ENCODE peak calls at places on chromosomes 5 and 9, in seven cellular contexts. V is NCI-H226; L is Karpas-422; B is ACHN; X is NCI-H460; U is central memory CD8-positive, alpha-beta T cell; S is endothelial cell. Y is an unnamed sample.

GRCh38 chr9:98536542-98537173 is 172.1 kb downstream of the GABBR2 start:
- DNase-seq in X (no peak), B (peak; percentile 19), S (peak; percentile 26), L (peak; percentile 84), U (no peak), V (no peak), Y (no peak)

GRCh38 chr9:119349548-119349947 is 19.7 kb downstream of the BRINP1 start:
- DNase-seq in U (no peak), S (peak; percentile 47), B (no peak), V (no peak), X (no peak), L (no peak), Y (no peak)

GRCh38 chr9:127810378-127811187 is 7.9 kb downstream of the FPGS start:
- DNase-seq in S (no peak), L (no peak), U (no peak), B (no peak), V (no peak), X (no peak), Y (no peak)

GRCh38 chr9:104879555-104880318 is 48.2 kb downstream of the ABCA1 start:
- DNase-seq in L (no peak), U (no peak), V (no peak), S (no peak), X (no peak), B (no peak), Y (no peak)

GRCh38 chr5:108728566-108729305 is 19.0 kb upstream of the FER start:
- DNase-seq in V (no peak), U (no peak), L (no peak), X (no peak), B (no peak), S (peak; percentile 9), Y (no peak)

GRCh38 chr5:147188200-147189108 is 46.4 kb upstream of the STK32A start:
- DNase-seq in S (peak; percentile 62), B (peak; percentile 63), L (peak; percentile 85), X (peak; percentile 72), U (no peak), V (peak; percentile 32), Y (peak; percentile 52)

GRCh38 chr9:100277166-100277979 is 75.4 kb downstream of the TEX10 start:
- DNase-seq in S (no peak), U (no peak), V (peak; percentile 4), X (no peak), L (no peak), B (peak; percentile 73), Y (no peak)

GRCh38 chr5:90488791-90489190 is 14.1 kb downstream of the POLR3G start:
- DNase-seq in B (no peak), X (no peak), V (no peak), L (no peak), U (no peak), S (no peak), Y (no peak)

GRCh38 chr9:18720691-18721090 is 246.7 kb downstream of the ADAMTSL1 start:
- DNase-seq in B (no peak), S (no peak), U (no peak), L (no peak), X (no peak), V (peak; percentile 20), Y (no peak)

GRCh38 chr5:42767491-42768105 is 11.0 kb downstream of the CCDC152 start:
- DNase-seq in U (no peak), L (peak; percentile 73), S (no peak), B (peak; percentile 18), X (peak; percentile 26), V (no peak), Y (peak; percentile 22)

GRCh38 chr5:59116231-59116900 is 533.5 kb downstream of the RAB3C start:
- DNase-seq in V (no peak), X (no peak), S (no peak), B (no peak), L (no peak), U (no peak), Y (no peak)

GRCh38 chr9:130845901-130846381 is 10.9 kb downstream of the ABL1 start:
- DNase-seq in B (peak; percentile 43), X (peak; percentile 36), S (no peak), U (no peak), V (peak; percentile 81), L (no peak), Y (peak; percentile 23)

GRCh38 chr9:12818431-12819000 is 43.7 kb downstream of the LURAP1L start:
- DNase-seq in S (no peak), U (no peak), X (no peak), L (no peak), B (no peak), V (no peak), Y (peak; percentile 76)

GRCh38 chr5:10034008-10034407 is 215.7 kb downstream of the ATPSCKMT start:
- DNase-seq in B (no peak), X (no peak), V (no peak), U (no peak), S (no peak), L (no peak), Y (no peak)

GRCh38 chr5:3780907-3781306 is 185.3 kb downstream of the IRX1 start:
- DNase-seq in U (no peak), L (no peak), V (no peak), S (no peak), B (no peak), X (no peak), Y (no peak)

GRCh38 chr9:126108240-126108639 is 218.4 kb upstream of the MVB12B start:
- DNase-seq in S (peak; percentile 55), X (peak; percentile 5), V (no peak), L (no peak), U (no peak), B (no peak), Y (no peak)

GRCh38 chr5:179802950-179803562 is 3.6 kb downstream of the MGAT4B start:
- DNase-seq in B (no peak), L (no peak), S (no peak), X (no peak), U (no peak), V (no peak), Y (no peak)

GRCh38 chr5:14871573-14872069 is at the start of gene ANKH:
- DNase-seq in S (peak; percentile 85), U (peak; percentile 72), B (peak; percentile 79), L (peak; percentile 73), X (peak; percentile 72), V (peak; percentile 70), Y (peak; percentile 69)

GRCh38 chr9:99181206-99181605 is 40.5 kb downstream of the ALG2 start:
- DNase-seq in X (no peak), U (no peak), L (no peak), V (no peak), S (no peak), B (no peak), Y (no peak)

GRCh38 chr5:133400120-133400519 is 212.2 kb downstream of the FSTL4 start:
- DNase-seq in B (no peak), X (no peak), S (no peak), U (peak; percentile 4), V (no peak), L (no peak), Y (no peak)

Y was measured in A549.